ENCODE peak calls at places on chromosomes 3 and 15, in five cellular contexts. E, N, X, G and U are unnamed samples.

GRCh38 chr3:56704706-56705105 is 21.6 kb upstream of the TASOR start:
- DNase-seq in E (no peak), N (no peak), X (no peak), G (no peak), U (no peak)

GRCh38 chr15:59819047-59819446 is 129.9 kb upstream of the BNIP2 start:
- DNase-seq in E (no peak), N (no peak), X (no peak), G (no peak), U (no peak)

GRCh38 chr3:82643948-82644347 is 882.5 kb upstream of the GBE1 start:
- DNase-seq in E (no peak), N (no peak), X (no peak), G (no peak), U (no peak)

GRCh38 chr3:45224824-45225464 is 1.1 kb downstream of the TMEM158 start:
- DNase-seq in E (peak; percentile 82), N (peak; percentile 50), X (peak; percentile 75), G (peak; percentile 74), U (peak; percentile 84)

GRCh38 chr15:69797051-69797595 is 300.6 kb downstream of the TLE3 start:
- DNase-seq in E (no peak), N (no peak), X (no peak), G (no peak), U (no peak)

GRCh38 chr3:168220609-168221008 is 124.9 kb upstream of the GOLIM4 start:
- DNase-seq in E (no peak), N (no peak), X (no peak), G (no peak), U (no peak)

GRCh38 chr3:156750191-156750873 is 75.8 kb upstream of the LEKR1 start:
- DNase-seq in E (no peak), N (no peak), X (no peak), G (no peak), U (no peak)

GRCh38 chr15:49855917-49856637 is 235.2 kb downstream of the DTWD1 start:
- DNase-seq in E (no peak), N (peak; percentile 93), X (no peak), G (no peak), U (no peak)

GRCh38 chr3:122415104-122415744 is 638 bp downstream of the WDR5B start:
- DNase-seq in E (peak; percentile 72), N (no peak), X (no peak), G (peak; percentile 64), U (no peak)

GRCh38 chr15:100131321-100132224 is 210.2 kb downstream of the ADAMTS17 start:
- DNase-seq in E (no peak), N (no peak), X (peak; percentile 77), G (no peak), U (peak; percentile 67)

GRCh38 chr15:71043373-71043772 is 71.9 kb upstream of the THSD4 start:
- DNase-seq in E (no peak), N (no peak), X (no peak), G (no peak), U (no peak)

GRCh38 chr3:123534264-123534663 is 50.6 kb downstream of the HACD2 start:
- DNase-seq in E (no peak), N (no peak), X (no peak), G (no peak), U (no peak)

GRCh38 chr15:70412717-70413266 is 315.1 kb upstream of the TLE3 start:
- DNase-seq in E (no peak), N (no peak), X (no peak), G (no peak), U (no peak)

GRCh38 chr3:186614597-186615483 is 2.0 kb downstream of the AHSG start:
- DNase-seq in E (peak; percentile 77), N (peak; percentile 46), X (peak; percentile 65), G (peak; percentile 78), U (peak; percentile 80)

GRCh38 chr3:13364602-13365271 is 55.4 kb downstream of the NUP210 start:
- DNase-seq in E (no peak), N (no peak), X (no peak), G (no peak), U (no peak)

GRCh38 chr15:65940618-65940909 is 71.3 kb downstream of the RAB11A start:
- DNase-seq in E (no peak), N (no peak), X (no peak), G (no peak), U (no peak)

GRCh38 chr15:29988689-29989088 is 94.1 kb upstream of the GOLGA8J start:
- DNase-seq in E (no peak), N (no peak), X (no peak), G (no peak), U (no peak)

GRCh38 chr15:55993804-55994539 is 560 bp upstream of the NEDD4 start:
- DNase-seq in E (no peak), N (peak; percentile 33), X (no peak), G (no peak), U (no peak)

GRCh38 chr3:102156426-102156825 is 278.4 kb upstream of the ZPLD1 start:
- DNase-seq in E (no peak), N (peak; percentile 66), X (no peak), G (no peak), U (no peak)

GRCh38 chr3:16191591-16191990 is 17.1 kb downstream of the GALNT15 start:
- DNase-seq in E (no peak), N (no peak), X (no peak), G (no peak), U (no peak)

GRCh38 chr15:85892232-85892631 is 97.5 kb upstream of the KLHL25 start:
- DNase-seq in E (no peak), N (no peak), X (no peak), G (no peak), U (no peak)

GRCh38 chr15:85897207-85897817 is 102.6 kb upstream of the KLHL25 start:
- DNase-seq in E (no peak), N (no peak), X (no peak), G (no peak), U (no peak)

GRCh38 chr15:85899927-85900326 is 105.2 kb upstream of the KLHL25 start:
- DNase-seq in E (no peak), N (no peak), X (no peak), G (no peak), U (no peak)

DNA sequence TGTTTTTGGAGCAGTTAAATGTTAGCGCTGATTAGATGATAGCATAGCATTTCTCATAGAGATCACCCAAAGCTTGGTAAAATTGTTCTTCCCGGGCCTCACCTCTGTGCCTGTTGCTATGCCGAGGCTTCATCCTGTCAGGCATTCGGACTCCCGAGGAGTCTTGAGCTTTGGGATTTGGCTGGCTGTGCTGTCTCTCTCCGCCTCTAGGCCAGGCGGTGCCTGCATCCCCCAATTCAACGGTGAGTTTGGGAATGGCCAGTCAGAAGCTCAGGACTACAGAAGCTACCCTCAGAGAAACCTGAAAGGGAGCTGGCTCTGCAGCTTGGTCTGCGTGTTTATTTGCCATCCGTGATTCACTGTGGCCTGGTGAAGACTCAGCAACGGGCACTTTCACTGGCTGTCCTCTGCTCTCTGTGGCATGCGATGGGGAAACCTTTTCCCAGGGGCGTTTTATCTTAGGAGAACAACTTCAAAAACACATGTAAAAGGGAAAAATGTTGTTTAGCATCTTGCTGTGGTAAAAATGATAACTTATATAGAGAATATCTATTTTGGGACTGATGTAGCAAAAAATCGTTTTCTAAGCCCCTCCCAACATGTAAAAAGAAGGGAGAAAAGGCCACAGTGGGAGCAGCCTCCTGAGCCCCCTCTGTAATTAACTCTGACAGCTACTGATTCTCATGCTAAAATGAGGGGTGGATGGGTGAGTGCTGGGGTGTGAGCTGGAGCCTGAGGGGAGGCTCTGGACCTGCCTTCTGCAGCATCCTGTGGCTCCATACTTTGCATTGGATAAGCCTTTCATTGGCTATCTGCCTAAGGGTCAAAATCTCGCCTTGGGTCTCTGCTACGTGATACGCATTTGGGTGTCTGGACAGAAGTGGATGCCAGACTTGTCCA is 103.3 kb upstream of the KLHL25 start:
- DNase-seq in E (no peak), N (no peak), X (no peak), G (no peak), U (no peak)
- H3K4me3 ChIP-seq in E (no peak overlapping the region), N (no peak overlapping the region), X (no peak overlapping the region), G (no peak overlapping the region), U (no peak overlapping the region)

GRCh38 chr15:40499931-40500330 is 29.1 kb downstream of the CHST14 start:
- DNase-seq in E (no peak), N (no peak), X (no peak), G (no peak), U (no peak)

GRCh38 chr15:40498418-40498817 is 27.6 kb downstream of the CHST14 start:
- DNase-seq in E (no peak), N (peak; percentile 38), X (no peak), G (no peak), U (no peak)

GRCh38 chr15:40498891-40499290 is 28.1 kb downstream of the CHST14 start:
- DNase-seq in E (no peak), N (no peak), X (no peak), G (no peak), U (no peak)

GRCh38 chr15:40493089-40493840 is 22.5 kb downstream of the CHST14 start:
- DNase-seq in E (no peak), N (no peak), X (no peak), G (peak; percentile 46), U (no peak)

DNA sequence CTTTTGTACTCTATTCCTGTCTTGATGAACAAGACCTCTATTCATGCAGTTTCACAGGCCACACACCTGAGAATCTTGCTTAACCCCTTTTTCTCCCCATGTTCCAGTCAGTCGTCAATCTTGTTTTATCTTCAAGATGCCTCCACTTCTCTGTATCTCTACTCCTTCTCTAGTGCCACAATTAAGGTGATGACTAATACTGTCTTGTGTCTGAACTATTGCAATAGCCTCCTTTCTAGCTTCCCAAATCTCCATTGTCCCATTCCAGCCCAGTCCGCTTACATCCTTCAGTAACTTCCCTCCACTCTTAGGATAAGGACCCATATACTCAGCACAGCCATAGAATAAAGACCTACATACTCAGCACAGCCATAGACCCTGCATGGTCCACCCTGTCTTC is 24.7 kb downstream of the CHST14 start:
- DNase-seq in E (no peak), N (no peak), X (no peak), G (no peak), U (no peak)
- H3K27ac ChIP-seq in E (no peak overlapping the region), N (no peak overlapping the region), X (no peak overlapping the region), G (no peak overlapping the region), U (no peak overlapping the region)

GRCh38 chr3:114680299-114680698 is 386.5 kb downstream of the TIGIT start:
- DNase-seq in E (no peak), N (no peak), X (no peak), G (no peak), U (no peak)

GRCh38 chr3:114690896-114691295 is 397.1 kb downstream of the TIGIT start:
- DNase-seq in E (no peak), N (no peak), X (no peak), G (no peak), U (no peak)

GRCh38 chr3:114687157-114687556 is 393.3 kb downstream of the TIGIT start:
- DNase-seq in E (no peak), N (no peak), X (no peak), G (no peak), U (no peak)

GRCh38 chr3:114686624-114687023 is 392.8 kb downstream of the TIGIT start:
- DNase-seq in E (no peak), N (no peak), X (no peak), G (no peak), U (no peak)

GRCh38 chr3:114685053-114685630 is 391.3 kb downstream of the TIGIT start:
- DNase-seq in E (no peak), N (no peak), X (no peak), G (no peak), U (no peak)
- H3K4me3 ChIP-seq in E (no peak overlapping the region), N (no peak overlapping the region), X (no peak overlapping the region), G (no peak overlapping the region), U (no peak overlapping the region)

DNA sequence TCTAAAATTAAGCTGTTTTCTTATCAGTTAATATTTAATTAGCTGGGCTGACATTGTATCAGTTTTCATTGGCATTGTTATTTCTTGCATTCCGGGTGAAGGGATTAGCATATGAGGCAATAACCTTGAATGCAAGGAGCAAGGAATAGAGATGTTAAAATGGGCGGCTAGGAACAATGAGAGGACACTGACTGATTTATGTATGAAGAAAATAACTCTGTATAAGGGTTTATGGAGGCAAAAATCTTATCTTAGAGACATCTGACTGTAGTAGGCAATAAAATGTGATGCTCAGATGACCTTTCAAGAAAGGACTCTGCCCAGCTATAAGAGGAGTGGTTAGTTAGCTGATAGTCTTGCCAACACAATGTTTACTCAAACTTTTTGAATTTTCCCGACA is 158.3 kb downstream of the EFHB start:
- DNase-seq in E (no peak), N (no peak), X (no peak), G (no peak), U (no peak)
- H3K27ac ChIP-seq in E (no peak overlapping the region), N (no peak overlapping the region), X (no peak overlapping the region), G (no peak overlapping the region), U (no peak overlapping the region)